ENCODE peak calls at places on chromosomes 4 and X, in six cellular contexts. R is thyroid gland, U is AG04450, Q is uterus, B is A549, G is foreskin keratinocyte. E is an unnamed sample.

GRCh38 chr4:14924945-14925344 is 77.3 kb upstream of the CPEB2 start:
- DNase-seq in R (no peak), U (no peak), Q (no peak), B (no peak), G (no peak), E (no peak)

GRCh38 chr4:26081795-26082498 is 167.9 kb downstream of the SMIM20 start:
- DNase-seq in R (no peak), U (no peak), Q (no peak), B (peak), G (no peak), E (no peak)

GRCh38 chr4:154254999-154255398 is 236.6 kb downstream of the DCHS2 start:
- DNase-seq in R (no peak), U (no peak), Q (no peak), B (no peak), G (no peak), E (no peak)

GRCh38 chr4:169854090-169854489 is 96.3 kb upstream of the HPF1 start:
- DNase-seq in R (peak), U (no peak), Q (no peak), B (no peak), G (no peak), E (no peak)

GRCh38 chr4:119823045-119823444 is 194.4 kb upstream of the PDE5A start:
- DNase-seq in R (no peak), U (no peak), Q (no peak), B (no peak), G (no peak), E (no peak)

GRCh38 chrX:28205126-28205525 is 223.9 kb upstream of the DCAF8L1 start:
- DNase-seq in R (no peak), U (no peak), Q (no peak), B (no peak), G (no peak), E (no peak)

GRCh38 chr4:74158561-74159396 is 861 bp downstream of the MTHFD2L start:
- DNase-seq in R (no peak), U (no peak), Q (no peak), B (peak), G (no peak), E (no peak)

GRCh38 chr4:176988226-176988625 is 195.5 kb upstream of the VEGFC start:
- DNase-seq in R (no peak), U (peak), Q (no peak), B (peak), G (peak), E (no peak)

GRCh38 chr4:18980516-18981233 is 959.1 kb upstream of the LCORL start:
- DNase-seq in R (no peak), U (no peak), Q (no peak), B (no peak), G (peak), E (no peak)

GRCh38 chr4:26874110-26874509 is 13.5 kb downstream of the STIM2 start:
- DNase-seq in R (no peak), U (no peak), Q (no peak), B (no peak), G (no peak), E (no peak)

GRCh38 chrX:72309297-72310071 is 3.8 kb upstream of the CITED1 start:
- DNase-seq in R (no peak), U (no peak), Q (no peak), B (no peak), G (no peak), E (no peak)

GRCh38 chr4:146263785-146264184 is 49.4 kb downstream of the REELD1 start:
- DNase-seq in R (no peak), U (no peak), Q (no peak), B (no peak), G (no peak), E (no peak)

GRCh38 chrX:110180176-110180927 is 137.5 kb downstream of the AMMECR1 start:
- DNase-seq in R (no peak), U (peak), Q (peak), B (peak), G (peak), E (no peak)

GRCh38 chr4:94571301-94571700 is 119.6 kb downstream of the PDLIM5 start:
- DNase-seq in R (no peak), U (no peak), Q (no peak), B (no peak), G (no peak), E (no peak)

GRCh38 chr4:173191623-173192041 is 23.0 kb downstream of the GALNT7 start:
- DNase-seq in R (no peak), U (no peak), Q (no peak), B (peak), G (peak), E (no peak)

GRCh38 chr4:177964061-177964460 is 521.8 kb upstream of the AGA start:
- DNase-seq in R (no peak), U (no peak), Q (no peak), B (no peak), G (peak), E (no peak)

GRCh38 chr4:81482344-81482743 is 10.6 kb upstream of the RASGEF1B start:
- DNase-seq in R (no peak), U (no peak), Q (no peak), B (no peak), G (no peak), E (no peak)

GRCh38 chrX:132022115-132022862 is 813 bp upstream of the STK26 start:
- DNase-seq in R (no peak), U (no peak), Q (no peak), B (peak), G (peak), E (no peak)

GRCh38 chrX:30888526-30889146 is 418 bp downstream of the TAB3 start:
- DNase-seq in R (peak), U (no peak), Q (no peak), B (no peak), G (no peak), E (no peak)

GRCh38 chr4:76179398-76180318 is 31.5 kb upstream of the NUP54 start:
- DNase-seq in R (peak), U (peak), Q (peak), B (peak), G (peak), E (peak)

GRCh38 chr4:128334256-128334655 is 46.6 kb upstream of the PGRMC2 start:
- DNase-seq in R (no peak), U (no peak), Q (no peak), B (no peak), G (no peak), E (no peak)

GRCh38 chr4:158462611-158463010 is 59.1 kb upstream of the RXFP1 start:
- DNase-seq in R (no peak), U (no peak), Q (no peak), B (no peak), G (no peak), E (no peak)

GRCh38 chr4:45566896-45567603 is 556.8 kb downstream of the GABRG1 start:
- DNase-seq in R (no peak), U (no peak), Q (no peak), B (no peak), G (no peak), E (no peak)

GRCh38 chr4:94413085-94413685 is 38.6 kb upstream of the PDLIM5 start:
- DNase-seq in R (no peak), U (no peak), Q (no peak), B (no peak), G (no peak), E (no peak)

GRCh38 chr4:185004562-185005208 is 13.6 kb upstream of the HELT start:
- DNase-seq in R (peak), U (no peak), Q (no peak), B (no peak), G (no peak), E (no peak)

GRCh38 chr4:52408037-52408436 is 251.1 kb downstream of the USP46 start:
- DNase-seq in R (no peak), U (no peak), Q (no peak), B (no peak), G (no peak), E (no peak)

GRCh38 chr4:61320154-61320553 is 120.0 kb downstream of the ADGRL3 start:
- DNase-seq in R (no peak), U (no peak), Q (no peak), B (no peak), G (no peak), E (no peak)

GRCh38 chr4:3134201-3134600 is 59.7 kb downstream of the HTT start:
- DNase-seq in R (no peak), U (no peak), Q (no peak), B (no peak), G (no peak), E (no peak)

GRCh38 chrX:39631275-39631674 is 466.5 kb downstream of the BCOR start:
- DNase-seq in R (no peak), U (no peak), Q (no peak), B (no peak), G (no peak), E (no peak)

GRCh38 chrX:23901805-23902204 is 5.9 kb downstream of the APOO start:
- DNase-seq in R (peak), U (peak), Q (peak), B (peak), G (no peak), E (peak)

GRCh38 chrX:23900220-23900797 is 7.4 kb downstream of the APOO start:
- DNase-seq in R (no peak), U (no peak), Q (no peak), B (peak), G (no peak), E (no peak)

GRCh38 chrX:23901065-23901464 is 6.7 kb downstream of the APOO start:
- DNase-seq in R (no peak), U (peak), Q (no peak), B (peak), G (peak), E (no peak)

GRCh38 chrX:23904096-23904495 is 3.6 kb downstream of the APOO start:
- DNase-seq in R (no peak), U (no peak), Q (no peak), B (no peak), G (no peak), E (no peak)

DNA sequence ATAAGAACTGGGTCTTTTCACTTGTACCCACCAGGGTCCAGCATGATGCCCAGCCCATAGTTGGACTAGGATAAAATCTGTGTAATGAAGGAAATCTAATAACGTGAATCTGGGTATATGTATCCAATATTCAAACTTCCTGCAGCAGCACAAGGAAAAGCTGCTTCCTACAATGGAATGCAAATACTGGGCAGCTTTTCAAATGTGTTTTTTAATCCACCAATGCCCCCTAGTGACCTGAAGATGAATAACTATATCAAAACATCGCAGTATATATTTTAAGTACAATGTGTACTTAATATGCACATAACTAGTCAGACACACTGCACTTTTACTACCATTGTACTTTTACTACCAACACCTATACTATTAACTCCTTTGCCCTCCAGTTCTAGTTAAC is 5.3 kb downstream of the APOO start:
- DNase-seq in R (no peak), U (no peak), Q (no peak), B (peak), G (no peak), E (peak)
- H3K27ac ChIP-seq in R (peak), U (no peak), Q (peak), B (peak), G (no peak), E (peak)

GRCh38 chrX:26914232-26914631 is 548.9 kb downstream of the PPP4R3C start:
- DNase-seq in R (no peak), U (no peak), Q (no peak), B (no peak), G (no peak), E (no peak)
- H3K27ac ChIP-seq in R (no peak), U (no peak), Q (no peak), B (no peak), G (no peak), E (no peak)

DNA sequence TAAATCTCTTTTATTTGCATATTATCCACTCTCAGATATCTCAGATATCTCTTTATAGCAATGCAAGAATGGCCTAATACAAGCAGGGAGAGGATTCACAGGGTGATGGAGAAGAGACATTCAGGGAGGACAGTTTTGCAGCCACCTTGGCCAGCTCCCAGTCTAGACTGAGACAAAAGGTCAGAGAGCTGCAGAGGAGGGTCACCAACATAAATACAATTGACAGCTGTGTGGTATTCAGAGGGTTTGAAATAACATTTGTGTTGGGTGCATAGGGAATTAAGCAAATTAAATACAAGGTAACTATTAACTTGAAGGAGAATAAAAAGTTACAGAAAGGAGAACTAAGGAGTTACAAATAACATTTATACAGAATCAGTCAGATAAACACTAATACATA is 189.5 kb upstream of the TAPT1 start:
- DNase-seq in R (no peak), U (no peak), Q (peak), B (no peak), G (no peak), E (no peak)
- H3K27ac ChIP-seq in R (no peak), U (no peak), Q (no peak), B (no peak), G (no peak), E (no peak)

GRCh38 chr4:182188622-182189021 is 54.6 kb upstream of the TENM3 start:
- DNase-seq in R (no peak), U (no peak), Q (no peak), B (no peak), G (no peak), E (no peak)

GRCh38 chr4:182189107-182189878 is 53.9 kb upstream of the TENM3 start:
- DNase-seq in R (no peak), U (peak), Q (no peak), B (peak), G (peak), E (no peak)

GRCh38 chr4:182192511-182193181 is 50.6 kb upstream of the TENM3 start:
- DNase-seq in R (no peak), U (no peak), Q (no peak), B (no peak), G (peak), E (no peak)

GRCh38 chr4:182193261-182193660 is 49.9 kb upstream of the TENM3 start:
- DNase-seq in R (no peak), U (no peak), Q (no peak), B (no peak), G (no peak), E (no peak)

GRCh38 chr4:182190306-182190705 is 52.9 kb upstream of the TENM3 start:
- DNase-seq in R (no peak), U (no peak), Q (no peak), B (no peak), G (no peak), E (no peak)
- H3K27ac ChIP-seq in R (no peak), U (no peak), Q (no peak), B (no peak), G (no peak), E (no peak)

E was measured in substantia nigra.